ENCODE peak calls at places on chromosomes 12 and 14, in nine cellular contexts. One of them, this sample, is unnamed.
A peak's percentile ranks its signal among the peaks of the same experiment; 100 is the strongest.

GRCh38 chr12:31228811-31229792 is 96.8 kb downstream of the SINHCAF start:
- DNase-seq in fibroblast of mammary gland: no peak
- DNase-seq in A549: no peak
- DNase-seq in AG04450: no peak
- DNase-seq in neural progenitor cell: no peak
- DNase-seq in GM23338: no peak
- DNase-seq in thoracic aorta: no peak
- DNase-seq in AG10803: no peak
- DNase-seq in GM12865: no peak
- DNase-seq in this sample: no peak

GRCh38 chr14:89767861-89768268 is 186.7 kb downstream of the EFCAB11 start:
- DNase-seq in AG04450: no peak
- DNase-seq in GM23338: peak; percentile 88
- DNase-seq in fibroblast of mammary gland: peak; percentile 70
- DNase-seq in thoracic aorta: no peak
- DNase-seq in AG10803: peak; percentile 53
- DNase-seq in GM12865: peak; percentile 90
- DNase-seq in neural progenitor cell: peak; percentile 62
- DNase-seq in A549: peak; percentile 38
- DNase-seq in this sample: peak; percentile 57

GRCh38 chr12:14970467-14970866 is 2.4 kb upstream of the PDE6H start:
- DNase-seq in fibroblast of mammary gland: peak; percentile 21
- DNase-seq in AG04450: no peak
- DNase-seq in GM23338: no peak
- DNase-seq in thoracic aorta: no peak
- DNase-seq in AG10803: no peak
- DNase-seq in GM12865: no peak
- DNase-seq in A549: no peak
- DNase-seq in neural progenitor cell: no peak
- DNase-seq in this sample: no peak

GRCh38 chr12:96108321-96108720 is 72.9 kb upstream of the LTA4H start:
- DNase-seq in neural progenitor cell: no peak
- DNase-seq in fibroblast of mammary gland: no peak
- DNase-seq in GM12865: peak; percentile 23
- DNase-seq in AG04450: no peak
- DNase-seq in AG10803: no peak
- DNase-seq in GM23338: peak; percentile 23
- DNase-seq in thoracic aorta: no peak
- DNase-seq in A549: peak; percentile 23
- DNase-seq in this sample: peak; percentile 1

GRCh38 chr12:6964605-6965025 is 5.8 kb downstream of the PHB2 start:
- DNase-seq in AG10803: no peak
- DNase-seq in neural progenitor cell: no peak
- DNase-seq in fibroblast of mammary gland: no peak
- DNase-seq in GM23338: no peak
- DNase-seq in A549: no peak
- DNase-seq in thoracic aorta: no peak
- DNase-seq in AG04450: no peak
- DNase-seq in GM12865: no peak
- DNase-seq in this sample: no peak

GRCh38 chr12:40208707-40209106 is 16.1 kb upstream of the LRRK2 start:
- DNase-seq in GM23338: no peak
- DNase-seq in AG10803: no peak
- DNase-seq in AG04450: no peak
- DNase-seq in GM12865: peak; percentile 62
- DNase-seq in thoracic aorta: no peak
- DNase-seq in A549: no peak
- DNase-seq in fibroblast of mammary gland: no peak
- DNase-seq in neural progenitor cell: no peak
- DNase-seq in this sample: no peak

GRCh38 chr14:25237845-25238244 is 187.9 kb upstream of the STXBP6 start:
- DNase-seq in AG04450: no peak
- DNase-seq in GM23338: peak; percentile 84
- DNase-seq in thoracic aorta: no peak
- DNase-seq in neural progenitor cell: peak; percentile 65
- DNase-seq in AG10803: no peak
- DNase-seq in A549: peak; percentile 22
- DNase-seq in fibroblast of mammary gland: peak; percentile 7
- DNase-seq in GM12865: no peak
- DNase-seq in this sample: no peak

GRCh38 chr14:56491299-56492285 is 88.0 kb upstream of the TMEM260 start:
- DNase-seq in thoracic aorta: no peak
- DNase-seq in fibroblast of mammary gland: peak; percentile 56
- DNase-seq in AG10803: peak; percentile 34
- DNase-seq in A549: peak; percentile 72
- DNase-seq in GM12865: peak; percentile 69
- DNase-seq in GM23338: peak; percentile 97
- DNase-seq in neural progenitor cell: peak; percentile 91
- DNase-seq in AG04450: peak; percentile 16
- DNase-seq in this sample: peak; percentile 40

GRCh38 chr12:70007687-70008086 is 182.7 kb downstream of the MYRFL start:
- DNase-seq in GM23338: no peak
- DNase-seq in AG04450: no peak
- DNase-seq in GM12865: no peak
- DNase-seq in AG10803: no peak
- DNase-seq in neural progenitor cell: no peak
- DNase-seq in A549: no peak
- DNase-seq in fibroblast of mammary gland: peak; percentile 42
- DNase-seq in thoracic aorta: no peak
- DNase-seq in this sample: no peak

GRCh38 chr12:89225401-89225800 is 126.9 kb downstream of the DUSP6 start:
- DNase-seq in neural progenitor cell: no peak
- DNase-seq in GM23338: no peak
- DNase-seq in GM12865: peak; percentile 56
- DNase-seq in thoracic aorta: no peak
- DNase-seq in AG04450: no peak
- DNase-seq in fibroblast of mammary gland: peak; percentile 90
- DNase-seq in A549: peak; percentile 9
- DNase-seq in AG10803: peak; percentile 57
- DNase-seq in this sample: peak; percentile 76

GRCh38 chr12:94615284-94616216 is 34.8 kb downstream of the TMCC3 start:
- DNase-seq in AG10803: no peak
- DNase-seq in neural progenitor cell: no peak
- DNase-seq in A549: peak; percentile 61
- DNase-seq in thoracic aorta: no peak
- DNase-seq in GM12865: no peak
- DNase-seq in GM23338: no peak
- DNase-seq in fibroblast of mammary gland: peak; percentile 69
- DNase-seq in AG04450: peak; percentile 6
- DNase-seq in this sample: peak; percentile 35

GRCh38 chr12:70045514-70045913 is 197.7 kb upstream of the CNOT2 start:
- DNase-seq in A549: no peak
- DNase-seq in neural progenitor cell: no peak
- DNase-seq in AG04450: no peak
- DNase-seq in thoracic aorta: no peak
- DNase-seq in GM12865: no peak
- DNase-seq in fibroblast of mammary gland: no peak
- DNase-seq in GM23338: no peak
- DNase-seq in AG10803: no peak
- DNase-seq in this sample: no peak

GRCh38 chr12:25997401-25997973 is 39.0 kb downstream of the RASSF8 start:
- DNase-seq in A549: peak; percentile 69
- DNase-seq in neural progenitor cell: peak; percentile 41
- DNase-seq in AG10803: peak; percentile 97
- DNase-seq in thoracic aorta: no peak
- DNase-seq in GM23338: peak; percentile 91
- DNase-seq in fibroblast of mammary gland: peak; percentile 92
- DNase-seq in GM12865: no peak
- DNase-seq in AG04450: peak; percentile 53
- DNase-seq in this sample: peak; percentile 96

GRCh38 chr12:10031771-10032175 is 1.3 kb downstream of the CLEC9A start:
- DNase-seq in fibroblast of mammary gland: peak; percentile 38
- DNase-seq in GM23338: peak; percentile 67
- DNase-seq in A549: peak; percentile 61
- DNase-seq in neural progenitor cell: no peak
- DNase-seq in AG04450: peak; percentile 70
- DNase-seq in AG10803: peak; percentile 97
- DNase-seq in thoracic aorta: no peak
- DNase-seq in GM12865: no peak
- DNase-seq in this sample: peak; percentile 83

GRCh38 chr12:104890463-104891096 is 67.5 kb downstream of the SLC41A2 start:
- DNase-seq in fibroblast of mammary gland: peak; percentile 37
- DNase-seq in thoracic aorta: no peak
- DNase-seq in A549: no peak
- DNase-seq in GM23338: no peak
- DNase-seq in neural progenitor cell: no peak
- DNase-seq in GM12865: peak; percentile 4
- DNase-seq in AG04450: no peak
- DNase-seq in AG10803: no peak
- DNase-seq in this sample: no peak

GRCh38 chr12:95351745-95352144 is 122.2 kb upstream of the METAP2 start:
- DNase-seq in thoracic aorta: no peak
- DNase-seq in A549: no peak
- DNase-seq in AG10803: peak; percentile 51
- DNase-seq in GM23338: peak; percentile 36
- DNase-seq in GM12865: no peak
- DNase-seq in fibroblast of mammary gland: peak; percentile 10
- DNase-seq in neural progenitor cell: no peak
- DNase-seq in AG04450: no peak
- DNase-seq in this sample: no peak

GRCh38 chr12:68568878-68569569 is 41.7 kb upstream of the RAP1B start:
- DNase-seq in A549: no peak
- DNase-seq in GM12865: no peak
- DNase-seq in fibroblast of mammary gland: no peak
- DNase-seq in AG04450: no peak
- DNase-seq in GM23338: no peak
- DNase-seq in thoracic aorta: no peak
- DNase-seq in AG10803: no peak
- DNase-seq in neural progenitor cell: no peak
- DNase-seq in this sample: no peak

GRCh38 chr12:90945070-90945649 is 9.8 kb downstream of the CCER1 start:
- DNase-seq in neural progenitor cell: peak; percentile 25
- DNase-seq in AG04450: no peak
- DNase-seq in A549: peak; percentile 56
- DNase-seq in thoracic aorta: no peak
- DNase-seq in fibroblast of mammary gland: peak; percentile 53
- DNase-seq in GM23338: peak; percentile 20
- DNase-seq in GM12865: peak; percentile 24
- DNase-seq in AG10803: peak; percentile 43
- DNase-seq in this sample: peak; percentile 52
- TF ChIP-seq CTCF in neural progenitor cell: peak; percentile 71
- TF ChIP-seq CTCF in AG04450: peak; percentile 61
- TF ChIP-seq CTCF in A549: peak; percentile 62
- TF ChIP-seq CTCF in thoracic aorta: no peak
- TF ChIP-seq CTCF in fibroblast of mammary gland: peak; percentile 46
- TF ChIP-seq CTCF in GM23338: no peak
- TF ChIP-seq CTCF in GM12865: peak; percentile 25
- TF ChIP-seq CTCF in AG10803: peak; percentile 59
- TF ChIP-seq CTCF in this sample: peak; percentile 39

DNA sequence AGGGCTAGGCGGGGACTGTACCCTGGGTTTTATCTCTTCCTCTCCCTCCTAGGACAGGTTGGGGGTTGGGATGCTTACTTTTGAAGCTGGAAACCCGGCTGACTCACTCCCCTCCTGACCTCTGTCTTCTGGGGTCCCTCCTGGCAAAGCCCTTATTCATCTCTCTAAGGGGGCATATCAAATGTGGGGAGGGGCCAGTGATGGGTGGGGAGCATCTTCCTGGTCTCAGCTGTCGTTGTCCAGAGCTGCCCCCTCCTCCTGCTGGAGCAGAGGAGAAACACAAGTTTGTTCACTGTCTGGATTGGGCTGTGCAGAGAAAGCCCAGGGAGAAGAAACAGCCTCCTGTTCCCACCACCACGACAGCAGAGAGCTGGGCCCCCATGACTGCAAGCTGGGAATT is 85.8 kb downstream of the TNFAIP2 start:
- DNase-seq in neural progenitor cell: no peak
- DNase-seq in fibroblast of mammary gland: no peak
- DNase-seq in AG10803: peak; percentile 23
- DNase-seq in thoracic aorta: no peak
- DNase-seq in GM23338: no peak
- DNase-seq in AG04450: no peak
- DNase-seq in A549: peak; percentile 14
- DNase-seq in GM12865: no peak
- DNase-seq in this sample: no peak
- H3K4me3 ChIP-seq in neural progenitor cell: no peak overlapping the region
- H3K4me3 ChIP-seq in fibroblast of mammary gland: no peak overlapping the region
- H3K4me3 ChIP-seq in AG10803: peak overlapping the region; percentile 72
- H3K4me3 ChIP-seq in thoracic aorta: no peak overlapping the region
- H3K4me3 ChIP-seq in GM23338: no peak overlapping the region
- H3K4me3 ChIP-seq in AG04450: no peak overlapping the region
- H3K4me3 ChIP-seq in A549: no peak overlapping the region
- H3K4me3 ChIP-seq in GM12865: no peak overlapping the region
- H3K4me3 ChIP-seq in this sample: no peak overlapping the region

DNA sequence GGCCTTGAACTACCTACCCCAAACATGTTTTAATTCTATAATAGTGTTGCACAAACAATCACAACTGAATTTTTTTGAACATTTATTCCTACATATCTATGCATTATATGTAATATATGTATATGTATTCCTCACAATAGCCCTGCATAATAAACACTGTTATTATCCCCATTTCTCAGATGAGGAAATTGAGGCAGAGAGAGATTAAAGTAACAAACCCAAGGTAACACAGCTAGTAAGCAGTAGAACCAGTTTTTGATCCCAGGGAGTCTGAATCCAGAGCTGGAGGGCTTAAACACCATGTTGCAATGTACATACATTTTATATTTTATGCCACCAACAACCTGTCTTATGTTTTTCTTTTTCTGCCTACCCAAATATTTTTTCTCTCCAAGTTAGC is 26.5 kb upstream of the BMP4 start:
- DNase-seq in GM12865: no peak
- DNase-seq in GM23338: no peak
- DNase-seq in fibroblast of mammary gland: no peak
- DNase-seq in neural progenitor cell: no peak
- DNase-seq in AG10803: no peak
- DNase-seq in AG04450: no peak
- DNase-seq in A549: no peak
- DNase-seq in thoracic aorta: no peak
- DNase-seq in this sample: no peak
- TF ChIP-seq CTCF in GM12865: no peak
- TF ChIP-seq CTCF in GM23338: no peak
- TF ChIP-seq CTCF in fibroblast of mammary gland: no peak
- TF ChIP-seq CTCF in neural progenitor cell: no peak
- TF ChIP-seq CTCF in AG10803: no peak
- TF ChIP-seq CTCF in AG04450: no peak
- TF ChIP-seq CTCF in A549: no peak
- TF ChIP-seq CTCF in thoracic aorta: no peak
- TF ChIP-seq CTCF in this sample: no peak

DNA sequence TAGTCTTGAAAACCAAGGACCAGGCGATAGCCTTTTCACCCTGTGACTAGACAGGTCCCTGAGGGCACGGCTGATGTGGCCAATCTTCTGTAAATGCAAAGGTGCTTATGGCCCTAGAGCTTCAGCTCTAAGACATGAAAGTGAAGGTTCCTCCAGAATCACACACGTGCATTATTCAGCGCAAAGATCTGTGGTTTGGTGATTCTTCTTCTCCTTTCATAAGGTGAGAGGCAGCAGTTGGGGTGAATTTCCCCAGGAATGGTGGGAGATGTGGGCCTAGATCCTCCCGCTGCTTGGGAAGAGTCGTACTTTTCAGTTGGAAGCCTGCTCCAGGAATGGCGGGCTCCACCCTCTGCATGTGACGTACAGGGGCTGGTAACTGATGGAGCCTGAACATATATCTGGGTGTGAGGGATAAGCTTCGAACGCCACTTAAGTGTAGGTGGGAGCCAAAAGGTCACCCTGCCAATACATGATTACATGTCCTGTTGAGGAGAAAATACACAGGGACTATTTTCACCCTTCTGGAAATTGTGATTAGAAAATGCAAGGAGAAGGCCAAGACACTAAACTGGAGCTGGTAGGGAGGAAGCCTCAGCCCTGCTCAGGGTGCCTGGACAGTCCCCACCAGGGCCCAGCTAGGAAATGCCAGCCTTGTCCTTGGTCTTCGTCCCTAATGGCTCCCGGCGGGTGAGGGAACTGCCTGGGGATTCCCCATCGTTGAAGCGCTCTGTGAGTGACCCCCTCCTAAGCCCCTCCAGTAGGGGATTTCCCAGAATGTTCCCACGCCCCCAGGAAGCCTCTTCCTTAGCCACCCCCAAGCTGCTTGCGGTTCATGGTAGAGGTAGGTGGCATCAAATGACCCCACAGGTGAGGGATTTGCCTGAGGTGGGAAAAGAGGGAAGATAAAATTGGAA is 17.6 kb downstream of the BATF start:
- DNase-seq in GM12865: peak; percentile 90
- DNase-seq in AG10803: no peak
- DNase-seq in fibroblast of mammary gland: no peak
- DNase-seq in thoracic aorta: no peak
- DNase-seq in A549: no peak
- DNase-seq in neural progenitor cell: no peak
- DNase-seq in GM23338: peak; percentile 36
- DNase-seq in AG04450: no peak
- DNase-seq in this sample: no peak
- H3K4me3 ChIP-seq in GM12865: peak overlapping the region; percentile 29
- H3K4me3 ChIP-seq in AG10803: no peak overlapping the region
- H3K4me3 ChIP-seq in fibroblast of mammary gland: no peak overlapping the region
- H3K4me3 ChIP-seq in thoracic aorta: no peak overlapping the region
- H3K4me3 ChIP-seq in A549: no peak overlapping the region
- H3K4me3 ChIP-seq in neural progenitor cell: no peak overlapping the region
- H3K4me3 ChIP-seq in GM23338: no peak overlapping the region
- H3K4me3 ChIP-seq in AG04450: no peak overlapping the region
- H3K4me3 ChIP-seq in this sample: no peak overlapping the region